ENCODE peak calls at places on chromosomes 12 and 14, in eight cellular contexts. R, Y, G, Q, D, P, O and H are unnamed samples.

GRCh38 chr12:71846322-71846940 is 6.9 kb downstream of the TBC1D15 start:
- DNase-seq in D (peak; percentile 33), Y (no peak), O (peak; percentile 15), R (no peak), P (no peak), G (no peak), Q (no peak), H (no peak)

GRCh38 chr14:87457727-87458126 is 535.3 kb downstream of the GALC start:
- DNase-seq in D (no peak), O (no peak), R (no peak), P (no peak), G (no peak), Q (no peak), Y (no peak), H (no peak)

GRCh38 chr14:50804181-50804721 is 26.7 kb downstream of the NIN start:
- DNase-seq in Q (no peak), Y (no peak), P (no peak), G (no peak), D (no peak), O (no peak), R (no peak), H (no peak)

GRCh38 chr12:88553941-88554658 is 26.2 kb downstream of the KITLG start:
- DNase-seq in Y (no peak), R (no peak), G (no peak), P (no peak), O (peak; percentile 12), Q (no peak), D (peak; percentile 62), H (no peak)

GRCh38 chr14:26729851-26730250 is 132.0 kb upstream of the NOVA1 start:
- DNase-seq in P (no peak), O (no peak), Y (no peak), G (no peak), Q (no peak), D (no peak), R (no peak), H (no peak)

GRCh38 chr14:91753501-91754128 is 21.7 kb upstream of the CATSPERB start:
- DNase-seq in D (no peak), Y (no peak), G (no peak), O (no peak), P (no peak), Q (no peak), R (no peak), H (no peak)

GRCh38 chr12:70607107-70607506 is 30.1 kb downstream of the PTPRB start:
- DNase-seq in R (no peak), O (no peak), Q (no peak), D (no peak), Y (no peak), G (no peak), P (no peak), H (no peak)

GRCh38 chr14:50060871-50061663 is 55.3 kb downstream of the VCPKMT start:
- DNase-seq in G (no peak), O (peak; percentile 66), Q (peak; percentile 47), R (peak; percentile 67), P (no peak), Y (peak; percentile 86), D (peak; percentile 89), H (no peak)

GRCh38 chr12:63440063-63440462 is 228.2 kb downstream of the DPY19L2 start:
- DNase-seq in Q (no peak), D (no peak), O (no peak), P (no peak), Y (no peak), R (no peak), G (no peak), H (no peak)

GRCh38 chr14:35286707-35287106 is 5.5 kb upstream of the PSMA6 start:
- DNase-seq in D (no peak), Y (no peak), R (no peak), P (no peak), Q (no peak), G (no peak), O (no peak), H (no peak)

GRCh38 chr12:615620-616019 is 47.6 kb downstream of the NINJ2 start:
- DNase-seq in P (no peak), Y (no peak), R (no peak), Q (no peak), G (no peak), O (no peak), D (no peak), H (no peak)

GRCh38 chr12:63149884-63150254 is 1.1 kb downstream of the AVPR1A start:
- DNase-seq in R (no peak), G (no peak), O (peak; percentile 3), Y (no peak), Q (no peak), D (no peak), P (no peak), H (no peak)

GRCh38 chr12:115387392-115387791 is 703.4 kb upstream of the TBX3 start:
- DNase-seq in Y (no peak), Q (no peak), G (no peak), D (peak; percentile 74), R (no peak), O (no peak), P (no peak), H (no peak)

GRCh38 chr12:12491634-12492033 is 71.0 kb downstream of the DUSP16 start:
- DNase-seq in Y (no peak), P (no peak), Q (no peak), O (no peak), R (no peak), D (no peak), G (no peak), H (no peak)

GRCh38 chr14:58272589-58273372 is 25.6 kb upstream of the ARID4A start:
- DNase-seq in Q (no peak), O (no peak), D (peak; percentile 98), Y (no peak), R (no peak), P (peak; percentile 44), G (no peak), H (no peak)

GRCh38 chr12:27534060-27534764 is 10.2 kb downstream of the PPFIBP1 start:
- DNase-seq in Q (no peak), O (no peak), R (no peak), P (no peak), D (no peak), Y (no peak), G (peak; percentile 86), H (no peak)

GRCh38 chr14:104169765-104170113 is 31.4 kb downstream of the KIF26A start:
- DNase-seq in O (no peak), G (no peak), Q (no peak), P (no peak), R (no peak), Y (no peak), D (no peak), H (no peak)

GRCh38 chr14:104554088-104554607 is 25.4 kb upstream of the C14orf180 start:
- DNase-seq in Y (peak; percentile 54), O (no peak), G (no peak), R (no peak), D (no peak), P (no peak), Q (no peak), H (no peak)

GRCh38 chr12:59079472-59079871 is 159.2 kb upstream of the LRIG3 start:
- DNase-seq in D (no peak), P (no peak), R (no peak), Q (no peak), O (no peak), G (no peak), Y (no peak), H (no peak)

GRCh38 chr14:63394432-63394831 is 75.7 kb upstream of the GPHB5 start:
- DNase-seq in O (no peak), D (no peak), G (no peak), Y (no peak), P (no peak), R (no peak), Q (no peak), H (no peak)
- H3K36me3 ChIP-seq in O (peaks cover 20% of the 10 kb centered on the region), D (peaks cover 16% of the 10 kb centered on the region), G (peaks cover 2% of the 10 kb centered on the region), Y (no peaks in the 10 kb centered on the region), P (peaks cover 49% of the 10 kb centered on the region), R (no peaks in the 10 kb centered on the region), Q (peaks cover 10% of the 10 kb centered on the region), H (peaks cover 22% of the 10 kb centered on the region)

GRCh38 chr14:73752297-73752992 is 38.3 kb upstream of the PNMA1 start:
- DNase-seq in O (peak; percentile 76), Q (peak; percentile 81), R (peak; percentile 60), G (no peak), Y (peak; percentile 96), D (no peak), P (peak; percentile 88), H (no peak)
- H3K4me3 ChIP-seq in O (no peak overlapping the region), Q (no peak overlapping the region), R (no peak overlapping the region), G (peak overlapping the region; percentile 83), Y (no peak overlapping the region), D (peak overlapping the region; percentile 65), P (no peak overlapping the region), H (peak overlapping the region; percentile 35)

GRCh38 chr14:96582641-96582980 is 80.4 kb downstream of the PAPOLA start:
- DNase-seq in D (no peak), P (no peak), O (peak; percentile 2), R (no peak), G (no peak), Y (no peak), Q (no peak), H (peak; percentile 47)
- TF ChIP-seq EP300 in D (no peak), P (no peak), O (no peak), R (no peak), G (no peak), Y (no peak), Q (no peak), H (no peak)

DNA sequence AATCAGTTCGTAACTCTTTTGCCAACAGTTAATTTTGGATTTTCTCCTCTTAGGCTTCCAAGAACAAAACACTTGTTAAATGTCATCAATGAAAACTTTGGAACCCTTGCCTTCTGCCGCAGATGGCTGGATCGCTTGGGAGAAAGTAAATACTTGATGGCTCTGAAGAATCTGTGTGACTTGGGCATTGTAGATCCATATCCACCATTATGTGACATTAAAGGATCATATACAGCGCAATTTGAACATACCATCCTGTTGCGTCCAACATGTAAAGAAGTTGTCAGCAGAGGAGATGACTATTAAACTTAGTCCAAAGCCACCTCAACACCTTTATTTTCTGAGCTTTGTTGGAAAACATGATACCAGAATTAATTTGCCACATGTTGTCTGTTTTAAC is 37.7 kb downstream of the USP44 start:
- DNase-seq in P (no peak), O (no peak), Q (no peak), D (no peak), Y (no peak), R (no peak), G (no peak), H (no peak)
- H3K36me3 ChIP-seq in P (peaks cover 69% of the 10 kb centered on the region), O (peaks cover 63% of the 10 kb centered on the region), Q (peaks cover 25% of the 10 kb centered on the region), D (peaks cover 65% of the 10 kb centered on the region), Y (no peaks in the 10 kb centered on the region), R (no peaks in the 10 kb centered on the region), G (peaks cover 2% of the 10 kb centered on the region), H (peaks cover 63% of the 10 kb centered on the region)

GRCh38 chr12:130787041-130787440 is 52.0 kb downstream of the STX2 start:
- DNase-seq in D (no peak), G (no peak), Y (no peak), O (no peak), P (no peak), R (no peak), Q (no peak), H (no peak)

GRCh38 chr12:130792926-130793849 is 45.9 kb downstream of the STX2 start:
- DNase-seq in O (no peak), R (no peak), D (no peak), Q (no peak), P (no peak), Y (no peak), G (no peak), H (no peak)

GRCh38 chr12:130787445-130788410 is 51.3 kb downstream of the STX2 start:
- DNase-seq in P (no peak), D (no peak), Y (no peak), R (no peak), G (no peak), O (no peak), Q (no peak), H (no peak)

GRCh38 chr12:130791699-130792098 is 47.4 kb downstream of the STX2 start:
- DNase-seq in P (no peak), D (no peak), Y (no peak), O (no peak), Q (no peak), G (no peak), R (no peak), H (no peak)

GRCh38 chr12:130788515-130788914 is 50.5 kb downstream of the STX2 start:
- DNase-seq in R (no peak), Q (no peak), P (no peak), O (no peak), D (no peak), G (no peak), Y (no peak), H (no peak)
- H3K4me3 ChIP-seq in R (no peak overlapping the region), Q (no peak overlapping the region), P (no peak overlapping the region), O (no peak overlapping the region), D (no peak overlapping the region), G (no peak overlapping the region), Y (no peak overlapping the region), H (no peak overlapping the region)